ENCODE peak calls at places on chromosomes 12 and 14, in five cellular contexts. B, U, O, F and V are unnamed samples.

GRCh38 chr12:76020281-76020680 is 11.3 kb downstream of the PHLDA1 start:
- DNase-seq in B (no peak), U (no peak), O (peak; percentile 89), F (peak; percentile 96), V (peak; percentile 70)

GRCh38 chr14:78254911-78255431 is 84.8 kb downstream of the NRXN3 start:
- DNase-seq in B (no peak), U (no peak), O (peak; percentile 88), F (peak; percentile 18), V (no peak)

GRCh38 chr14:22822619-22823551 is 6.8 kb upstream of the MRPL52 start:
- DNase-seq in B (peak; percentile 94), U (peak; percentile 90), O (peak; percentile 94), F (peak; percentile 89), V (peak; percentile 88)

GRCh38 chr12:31583878-31584277 is 7.1 kb downstream of the DENND5B start:
- DNase-seq in B (no peak), U (no peak), O (no peak), F (peak; percentile 9), V (no peak)

GRCh38 chr12:33770652-33771051 is 251.6 kb upstream of the ALG10 start:
- DNase-seq in B (no peak), U (no peak), O (no peak), F (peak; percentile 62), V (no peak)

GRCh38 chr14:85380891-85381290 is 149.1 kb upstream of the FLRT2 start:
- DNase-seq in B (no peak), U (no peak), O (peak; percentile 3), F (no peak), V (no peak)

GRCh38 chr12:111440631-111441030 is 34.9 kb downstream of the SH2B3 start:
- DNase-seq in B (no peak), U (peak; percentile 50), O (no peak), F (no peak), V (no peak)

GRCh38 chr12:127127887-127128286 is 1139.1 kb upstream of the TMEM132C start:
- DNase-seq in B (no peak), U (no peak), O (no peak), F (no peak), V (no peak)

GRCh38 chr12:116370886-116371580 is 93.5 kb upstream of the MED13L start:
- DNase-seq in B (no peak), U (no peak), O (no peak), F (no peak), V (no peak)

GRCh38 chr12:122226366-122227222 is 742 bp upstream of the DIABLO start:
- DNase-seq in B (no peak), U (peak; percentile 66), O (no peak), F (no peak), V (no peak)

GRCh38 chr12:128712622-128713021 is 111.1 kb downstream of the SLC15A4 start:
- DNase-seq in B (no peak), U (no peak), O (no peak), F (no peak), V (no peak)

GRCh38 chr12:58025431-58025830 is 84.1 kb downstream of the ATP23 start:
- DNase-seq in B (no peak), U (no peak), O (no peak), F (no peak), V (no peak)

GRCh38 chr14:88995437-88996198 is 171.2 kb downstream of the TTC8 start:
- DNase-seq in B (no peak), U (no peak), O (peak; percentile 84), F (peak; percentile 84), V (no peak)

GRCh38 chr12:56137853-56138571 is 9.9 kb downstream of the ESYT1 start:
- DNase-seq in B (no peak), U (no peak), O (no peak), F (no peak), V (no peak)

GRCh38 chr12:120350576-120351350 is 18.2 kb downstream of the MSI1 start:
- DNase-seq in B (no peak), U (no peak), O (no peak), F (no peak), V (no peak)

GRCh38 chr12:4813741-4814140 is 93.5 kb downstream of the GALNT8 start:
- DNase-seq in B (no peak), U (no peak), O (no peak), F (no peak), V (no peak)

GRCh38 chr14:97177635-97178034 is 380.5 kb downstream of the VRK1 start:
- DNase-seq in B (no peak), U (no peak), O (peak; percentile 2), F (no peak), V (no peak)

GRCh38 chr12:57759360-57759980 is 4.6 kb downstream of the MARCHF9 start:
- DNase-seq in B (peak; percentile 56), U (no peak), O (peak; percentile 46), F (peak; percentile 56), V (no peak)

GRCh38 chr12:103012884-103013283 is 55.4 kb downstream of the ASCL1 start:
- DNase-seq in B (no peak), U (no peak), O (no peak), F (no peak), V (no peak)

GRCh38 chr12:79001404-79001803 is 136.8 kb downstream of the SYT1 start:
- DNase-seq in B (no peak), U (no peak), O (no peak), F (no peak), V (no peak)

GRCh38 chr12:47267571-47267970 is 187.8 kb upstream of the AMIGO2 start:
- DNase-seq in B (no peak), U (no peak), O (peak; percentile 24), F (peak; percentile 46), V (no peak)

GRCh38 chr12:124044809-124045321 is 71.8 kb downstream of the ZNF664 start:
- DNase-seq in B (no peak), U (no peak), O (no peak), F (no peak), V (no peak)

GRCh38 chr12:116892318-116892717 is 11.1 kb upstream of the HRK start:
- DNase-seq in B (no peak), U (no peak), O (peak; percentile 11), F (peak; percentile 54), V (no peak)

GRCh38 chr14:93056840-93057585 is 58.7 kb downstream of the ITPK1 start:
- DNase-seq in B (no peak), U (peak; percentile 82), O (peak; percentile 50), F (no peak), V (no peak)

GRCh38 chr12:49130151-49131050 is 794 bp downstream of the TUBA1B start:
- DNase-seq in B (peak; percentile 97), U (peak; percentile 97), O (peak; percentile 98), F (peak; percentile 94), V (peak; percentile 94)

GRCh38 chr14:85764809-85765208 is 234.9 kb downstream of the FLRT2 start:
- DNase-seq in B (no peak), U (no peak), O (no peak), F (peak; percentile 6), V (no peak)

GRCh38 chr14:101781240-101782061 is 19.9 kb downstream of the PPP2R5C start:
- DNase-seq in B (no peak), U (no peak), O (peak; percentile 62), F (no peak), V (no peak)

GRCh38 chr12:30450872-30451271 is 244.8 kb downstream of the IPO8 start:
- DNase-seq in B (no peak), U (no peak), O (peak; percentile 0), F (peak; percentile 73), V (no peak)

GRCh38 chr12:13099066-13099909 is 4.2 kb downstream of the GSG1 start:
- DNase-seq in B (peak; percentile 18), U (no peak), O (peak; percentile 73), F (peak; percentile 35), V (no peak)
- H3K4me3 ChIP-seq in B (no peak overlapping the region), U (no peak overlapping the region), O (peak overlapping the region; percentile 43), F (peak overlapping the region; percentile 61), V (no peak overlapping the region)

GRCh38 chr14:103315941-103316340 is 18.1 kb upstream of the EIF5 start:
- DNase-seq in B (no peak), U (no peak), O (no peak), F (no peak), V (peak; percentile 33)
- H3K27ac ChIP-seq in B (no peak overlapping the region), U (no peak overlapping the region), O (no peak overlapping the region), F (no peak overlapping the region), V (no peak overlapping the region)

GRCh38 chr12:93684716-93685115 is 7.5 kb downstream of the CRADD start:
- DNase-seq in B (no peak), U (no peak), O (peak; percentile 58), F (no peak), V (no peak)
- H3K4me3 ChIP-seq in B (no peak overlapping the region), U (no peak overlapping the region), O (peak overlapping the region; percentile 49), F (no peak overlapping the region), V (no peak overlapping the region)

GRCh38 chr14:68816183-68816942 is 23.5 kb upstream of the ZFP36L1 start:
- DNase-seq in B (peak; percentile 96), U (peak; percentile 96), O (peak; percentile 97), F (peak; percentile 92), V (peak; percentile 96)

GRCh38 chr14:68815288-68816182 is 22.7 kb upstream of the ZFP36L1 start:
- DNase-seq in B (no peak), U (peak; percentile 76), O (peak; percentile 23), F (no peak), V (peak; percentile 77)

GRCh38 chr14:68816943-68817430 is 24.1 kb upstream of the ZFP36L1 start:
- DNase-seq in B (no peak), U (no peak), O (no peak), F (no peak), V (no peak)

GRCh38 chr14:68819260-68819691 is 26.4 kb upstream of the ZFP36L1 start:
- DNase-seq in B (peak; percentile 85), U (peak; percentile 88), O (peak; percentile 82), F (no peak), V (no peak)

GRCh38 chr14:68817513-68818212 is 24.8 kb upstream of the ZFP36L1 start:
- DNase-seq in B (peak; percentile 3), U (no peak), O (no peak), F (no peak), V (no peak)
- H3K27ac ChIP-seq in B (peak overlapping the region; percentile 99), U (peak overlapping the region; percentile 99), O (no peak overlapping the region), F (no peak overlapping the region), V (peak overlapping the region; percentile 99)

GRCh38 chr12:100186071-100186470 is 14.5 kb upstream of the ACTR6 start:
- DNase-seq in B (no peak), U (no peak), O (peak; percentile 31), F (no peak), V (no peak)
- H3K4me3 ChIP-seq in B (no peak overlapping the region), U (peak overlapping the region; percentile 23), O (peak overlapping the region; percentile 43), F (no peak overlapping the region), V (no peak overlapping the region)

GRCh38 chr12:131613186-131613585 is 97.7 kb upstream of the SFSWAP start:
- DNase-seq in B (no peak), U (no peak), O (no peak), F (no peak), V (no peak)

GRCh38 chr12:131610181-131610580 is 100.7 kb upstream of the SFSWAP start:
- DNase-seq in B (no peak), U (no peak), O (no peak), F (no peak), V (no peak)

GRCh38 chr12:131610891-131611290 is 100.0 kb upstream of the SFSWAP start:
- DNase-seq in B (no peak), U (no peak), O (no peak), F (no peak), V (no peak)

GRCh38 chr12:131612092-131612755 is 98.7 kb upstream of the SFSWAP start:
- DNase-seq in B (no peak), U (no peak), O (no peak), F (no peak), V (no peak)

GRCh38 chr12:131611416-131612091 is 99.3 kb upstream of the SFSWAP start:
- DNase-seq in B (no peak), U (no peak), O (no peak), F (no peak), V (no peak)
- H3K27ac ChIP-seq in B (no peak overlapping the region), U (no peak overlapping the region), O (no peak overlapping the region), F (no peak overlapping the region), V (no peak overlapping the region)

GRCh38 chr12:28209782-28210181 is 19.5 kb downstream of the CCDC91 start:
- DNase-seq in B (no peak), U (no peak), O (no peak), F (peak; percentile 43), V (no peak)
- H3K4me3 ChIP-seq in B (no peak overlapping the region), U (no peak overlapping the region), O (no peak overlapping the region), F (no peak overlapping the region), V (no peak overlapping the region)